ENCODE peak calls at places on chromosomes 2 and 18, in five cellular contexts. One of them, this sample, is unnamed.

GRCh38 chr2:224584768-224585204 is 377 bp downstream of the CUL3 start:
- DNase-seq in pancreas: peak; percentile 84
- DNase-seq in PC-9: peak; percentile 63
- DNase-seq in fibroblast of lung: peak; percentile 45
- DNase-seq in Peyer's patch: peak; percentile 59
- DNase-seq in this sample: peak; percentile 44

GRCh38 chr2:20231632-20232031 is 6.7 kb upstream of the SDC1 start:
- DNase-seq in pancreas: peak; percentile 50
- DNase-seq in PC-9: peak; percentile 96
- DNase-seq in fibroblast of lung: peak; percentile 72
- DNase-seq in Peyer's patch: no peak
- DNase-seq in this sample: no peak

GRCh38 chr18:74896390-74896991 is 298.8 kb downstream of the ZNF407 start:
- DNase-seq in pancreas: no peak
- DNase-seq in PC-9: peak; percentile 52
- DNase-seq in fibroblast of lung: no peak
- DNase-seq in Peyer's patch: no peak
- DNase-seq in this sample: no peak

GRCh38 chr18:5417342-5417741 is 121.8 kb upstream of the ZBTB14 start:
- DNase-seq in pancreas: no peak
- DNase-seq in PC-9: no peak
- DNase-seq in fibroblast of lung: peak; percentile 2
- DNase-seq in Peyer's patch: no peak
- DNase-seq in this sample: no peak

GRCh38 chr2:106956879-106957278 is 70.9 kb upstream of the ST6GAL2 start:
- DNase-seq in pancreas: no peak
- DNase-seq in PC-9: no peak
- DNase-seq in fibroblast of lung: peak; percentile 95
- DNase-seq in Peyer's patch: no peak
- DNase-seq in this sample: peak; percentile 94

GRCh38 chr2:182302174-182302573 is 124.7 kb downstream of the PDE1A start:
- DNase-seq in pancreas: no peak
- DNase-seq in PC-9: no peak
- DNase-seq in fibroblast of lung: peak; percentile 90
- DNase-seq in Peyer's patch: no peak
- DNase-seq in this sample: peak; percentile 78

GRCh38 chr2:172345951-172346555 is 81.3 kb upstream of the ITGA6 start:
- DNase-seq in pancreas: no peak
- DNase-seq in PC-9: no peak
- DNase-seq in fibroblast of lung: peak; percentile 26
- DNase-seq in Peyer's patch: no peak
- DNase-seq in this sample: no peak

GRCh38 chr2:138125306-138125900 is 161.1 kb downstream of the HNMT start:
- DNase-seq in pancreas: no peak
- DNase-seq in PC-9: no peak
- DNase-seq in fibroblast of lung: no peak
- DNase-seq in Peyer's patch: no peak
- DNase-seq in this sample: no peak

GRCh38 chr2:194301946-194302345 is 1355.1 kb upstream of the SLC39A10 start:
- DNase-seq in pancreas: no peak
- DNase-seq in PC-9: no peak
- DNase-seq in fibroblast of lung: no peak
- DNase-seq in Peyer's patch: no peak
- DNase-seq in this sample: no peak

GRCh38 chr2:101047075-101047766 is 45.1 kb downstream of the RPL31 start:
- DNase-seq in pancreas: no peak
- DNase-seq in PC-9: peak; percentile 70
- DNase-seq in fibroblast of lung: peak; percentile 48
- DNase-seq in Peyer's patch: no peak
- DNase-seq in this sample: no peak

GRCh38 chr2:128940378-128940777 is 621.7 kb upstream of the HS6ST1 start:
- DNase-seq in pancreas: no peak
- DNase-seq in PC-9: no peak
- DNase-seq in fibroblast of lung: no peak
- DNase-seq in Peyer's patch: no peak
- DNase-seq in this sample: no peak

GRCh38 chr2:215797676-215798075 is 215.7 kb downstream of the MREG start:
- DNase-seq in pancreas: no peak
- DNase-seq in PC-9: no peak
- DNase-seq in fibroblast of lung: peak; percentile 72
- DNase-seq in Peyer's patch: no peak
- DNase-seq in this sample: peak; percentile 56

GRCh38 chr18:80009661-80010550 is 21.5 kb upstream of the TXNL4A start:
- DNase-seq in pancreas: no peak
- DNase-seq in PC-9: peak; percentile 35
- DNase-seq in fibroblast of lung: peak; percentile 99
- DNase-seq in Peyer's patch: no peak
- DNase-seq in this sample: peak; percentile 90

GRCh38 chr18:22822024-22822423 is 111.1 kb upstream of the RBBP8 start:
- DNase-seq in pancreas: no peak
- DNase-seq in PC-9: peak; percentile 16
- DNase-seq in fibroblast of lung: peak; percentile 90
- DNase-seq in Peyer's patch: no peak
- DNase-seq in this sample: no peak

GRCh38 chr18:13120967-13121586 is 97.5 kb upstream of the LDLRAD4 start:
- DNase-seq in pancreas: no peak
- DNase-seq in PC-9: no peak
- DNase-seq in fibroblast of lung: peak; percentile 86
- DNase-seq in Peyer's patch: no peak
- DNase-seq in this sample: no peak

GRCh38 chr18:384897-385296 is 115.6 kb downstream of the COLEC12 start:
- DNase-seq in pancreas: no peak
- DNase-seq in PC-9: no peak
- DNase-seq in fibroblast of lung: no peak
- DNase-seq in Peyer's patch: no peak
- DNase-seq in this sample: no peak

GRCh38 chr2:47535991-47536390 is 133.0 kb downstream of the MSH2 start:
- DNase-seq in pancreas: no peak
- DNase-seq in PC-9: no peak
- DNase-seq in fibroblast of lung: peak; percentile 32
- DNase-seq in Peyer's patch: no peak
- DNase-seq in this sample: no peak

GRCh38 chr18:48675912-48676311 is 137.1 kb downstream of the CTIF start:
- DNase-seq in pancreas: no peak
- DNase-seq in PC-9: no peak
- DNase-seq in fibroblast of lung: no peak
- DNase-seq in Peyer's patch: no peak
- DNase-seq in this sample: no peak

GRCh38 chr18:34880882-34881852 is 160.0 kb upstream of the MAPRE2 start:
- DNase-seq in pancreas: no peak
- DNase-seq in PC-9: no peak
- DNase-seq in fibroblast of lung: peak; percentile 15
- DNase-seq in Peyer's patch: no peak
- DNase-seq in this sample: peak; percentile 41

GRCh38 chr2:197108758-197109157 is 182.3 kb upstream of the PGAP1 start:
- DNase-seq in pancreas: no peak
- DNase-seq in PC-9: no peak
- DNase-seq in fibroblast of lung: peak; percentile 87
- DNase-seq in Peyer's patch: no peak
- DNase-seq in this sample: peak; percentile 89

GRCh38 chr2:105814291-105814940 is 69.7 kb downstream of the NCK2 start:
- DNase-seq in pancreas: no peak
- DNase-seq in PC-9: no peak
- DNase-seq in fibroblast of lung: peak; percentile 42
- DNase-seq in Peyer's patch: no peak
- DNase-seq in this sample: no peak

DNA sequence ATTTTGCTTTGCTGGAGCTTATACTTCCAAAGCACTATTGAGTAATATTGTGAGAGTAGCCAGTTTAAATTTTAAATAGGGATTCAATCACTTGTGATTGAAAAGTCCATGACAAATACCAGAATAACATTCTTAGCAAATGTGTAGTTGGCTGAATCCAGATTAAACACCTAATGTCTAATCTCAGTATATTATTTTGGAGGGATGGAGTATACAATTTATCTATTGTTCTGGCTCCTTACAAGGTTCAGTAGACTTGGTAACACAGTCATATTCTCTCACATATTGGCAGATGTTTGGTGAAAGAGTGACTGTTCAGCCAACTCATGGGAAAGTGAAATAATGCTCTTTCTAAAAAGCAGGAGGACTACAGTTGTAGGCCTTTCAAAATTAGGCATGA is 2.2 kb downstream of the UGT1A9 start:
- DNase-seq in pancreas: no peak
- DNase-seq in PC-9: no peak
- DNase-seq in fibroblast of lung: no peak
- DNase-seq in Peyer's patch: no peak
- DNase-seq in this sample: no peak
- H3K4me3 ChIP-seq in pancreas: no peak overlapping the region
- H3K4me3 ChIP-seq in PC-9: no peak overlapping the region
- H3K4me3 ChIP-seq in fibroblast of lung: no peak overlapping the region
- H3K4me3 ChIP-seq in Peyer's patch: no peak overlapping the region
- H3K4me3 ChIP-seq in this sample: no peak overlapping the region

DNA sequence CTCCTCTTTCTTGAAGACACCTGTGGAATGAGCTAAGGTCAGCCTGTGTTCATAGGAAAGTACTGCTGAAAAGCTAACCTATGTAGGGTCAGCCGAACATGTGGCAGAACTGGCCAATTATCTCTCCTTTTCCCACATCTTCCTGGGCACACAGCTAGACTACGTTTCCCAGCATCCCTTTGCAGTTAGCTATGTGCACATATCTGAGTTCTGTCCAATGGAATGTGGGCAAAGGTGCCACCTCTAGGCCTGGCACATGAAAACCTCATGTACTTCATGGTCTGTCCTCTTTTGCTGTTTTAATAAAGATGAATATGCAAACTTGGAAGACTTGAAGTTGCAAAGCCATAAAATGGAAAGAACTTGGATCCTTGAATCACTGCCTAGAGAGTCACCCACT is 352.6 kb downstream of the TNS1 start:
- DNase-seq in pancreas: no peak
- DNase-seq in PC-9: no peak
- DNase-seq in fibroblast of lung: no peak
- DNase-seq in Peyer's patch: no peak
- DNase-seq in this sample: no peak
- TF ChIP-seq CTCF in pancreas: no peak
- TF ChIP-seq CTCF in PC-9: no peak
- TF ChIP-seq CTCF in fibroblast of lung: no peak
- TF ChIP-seq CTCF in Peyer's patch: no peak
- TF ChIP-seq CTCF in this sample: no peak

DNA sequence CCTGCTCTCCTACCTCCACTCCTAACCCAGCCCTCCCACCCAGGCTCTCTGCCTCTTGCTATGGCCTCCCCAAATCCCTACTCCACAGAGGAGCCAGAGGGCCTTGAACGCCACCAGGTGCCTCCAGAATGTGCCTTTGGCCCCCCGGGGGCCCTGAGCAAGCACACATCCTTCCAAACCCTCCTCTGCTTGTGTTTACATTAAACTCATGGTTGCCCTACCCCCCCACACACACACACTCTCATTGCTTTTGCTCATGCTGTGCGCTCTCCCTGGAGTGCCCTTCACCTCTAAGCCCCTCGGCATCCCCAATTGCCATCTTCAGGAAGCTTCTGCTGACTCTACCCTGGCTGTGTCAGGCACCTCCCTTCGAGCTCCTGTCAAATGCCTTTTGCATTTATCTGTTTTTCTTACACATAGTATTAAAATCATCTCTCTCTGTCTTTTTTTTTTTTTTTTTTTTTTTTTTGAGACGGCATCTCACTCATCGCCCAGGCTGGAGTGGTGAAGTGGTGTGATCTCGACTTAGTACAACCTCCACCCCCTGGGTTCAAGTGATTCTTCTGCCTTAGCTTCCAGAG is 16.3 kb upstream of the TET3 start:
- DNase-seq in pancreas: no peak
- DNase-seq in PC-9: no peak
- DNase-seq in fibroblast of lung: no peak
- DNase-seq in Peyer's patch: no peak
- DNase-seq in this sample: no peak
- H3K4me3 ChIP-seq in pancreas: no peak overlapping the region
- H3K4me3 ChIP-seq in PC-9: no peak overlapping the region
- H3K4me3 ChIP-seq in fibroblast of lung: no peak overlapping the region
- H3K4me3 ChIP-seq in Peyer's patch: no peak overlapping the region
- H3K4me3 ChIP-seq in this sample: no peak overlapping the region

GRCh38 chr2:231613655-231614558 is 21.2 kb downstream of the TEX44 start:
- DNase-seq in pancreas: peak; percentile 85
- DNase-seq in PC-9: peak; percentile 95
- DNase-seq in fibroblast of lung: peak; percentile 86
- DNase-seq in Peyer's patch: peak; percentile 86
- DNase-seq in this sample: peak; percentile 92
- TF ChIP-seq CTCF in pancreas: no peak
- TF ChIP-seq CTCF in PC-9: peak; percentile 29
- TF ChIP-seq CTCF in fibroblast of lung: no peak
- TF ChIP-seq CTCF in Peyer's patch: peak; percentile 17
- TF ChIP-seq CTCF in this sample: peak; percentile 18

GRCh38 chr2:239402666-239403065 is 1.8 kb upstream of the HDAC4 start:
- DNase-seq in pancreas: no peak
- DNase-seq in PC-9: no peak
- DNase-seq in fibroblast of lung: no peak
- DNase-seq in Peyer's patch: no peak
- DNase-seq in this sample: no peak
- H3K4me3 ChIP-seq in pancreas: no peak overlapping the region
- H3K4me3 ChIP-seq in PC-9: peak overlapping the region; percentile 99
- H3K4me3 ChIP-seq in fibroblast of lung: no peak overlapping the region
- H3K4me3 ChIP-seq in Peyer's patch: no peak overlapping the region
- H3K4me3 ChIP-seq in this sample: no peak overlapping the region

DNA sequence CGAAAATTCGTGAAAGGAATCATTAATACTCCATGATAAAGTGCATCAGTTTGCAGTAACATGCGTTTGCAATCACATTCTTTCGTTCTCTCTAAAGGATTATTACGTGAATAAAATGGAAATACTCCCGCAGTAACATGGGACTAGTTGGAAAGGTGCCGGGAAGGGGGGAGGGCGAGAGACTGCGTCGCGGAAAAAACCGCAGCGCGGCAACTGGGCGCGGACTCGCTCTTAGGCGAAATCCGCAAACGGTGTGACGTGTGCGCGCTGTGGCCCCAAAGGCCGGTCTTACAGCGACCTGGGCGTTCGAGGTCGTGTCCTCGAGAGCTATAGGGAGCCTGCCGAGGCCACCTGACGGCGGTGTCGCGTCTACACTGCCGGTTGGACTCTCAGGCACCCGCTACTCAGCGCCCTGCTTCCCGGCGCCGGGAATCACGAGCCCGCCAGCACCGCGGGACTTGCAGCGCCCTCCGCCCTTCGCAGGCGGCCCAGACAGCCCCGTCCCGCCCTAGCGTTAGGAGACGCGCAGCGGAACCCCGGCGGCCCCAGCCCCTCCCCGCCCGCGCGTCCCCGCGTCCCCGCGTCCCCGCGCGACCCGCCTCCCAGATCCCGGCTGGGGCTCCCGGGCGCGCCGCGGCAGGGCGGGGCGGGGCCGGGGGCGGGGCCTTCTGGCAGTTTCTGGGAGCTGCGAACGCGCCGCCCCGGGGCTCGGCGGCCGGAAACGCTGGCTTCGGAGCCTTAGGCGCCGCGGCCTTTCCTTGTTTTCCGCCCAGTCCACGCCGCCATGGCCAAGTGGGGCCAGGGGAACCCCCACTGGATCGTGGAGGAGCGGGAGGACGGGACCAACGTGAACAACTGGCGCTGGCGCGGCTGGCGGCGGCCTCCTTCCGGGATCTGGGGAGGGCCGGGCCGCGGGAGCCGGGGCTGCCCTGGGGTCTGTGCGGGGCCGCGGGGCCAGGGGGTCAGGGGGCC is 15.1 kb downstream of the C2orf74 start:
- DNase-seq in pancreas: peak; percentile 97
- DNase-seq in PC-9: peak; percentile 99
- DNase-seq in fibroblast of lung: peak; percentile 89
- DNase-seq in Peyer's patch: peak; percentile 89
- DNase-seq in this sample: peak; percentile 94
- TF ChIP-seq CTCF in pancreas: no peak
- TF ChIP-seq CTCF in PC-9: no peak
- TF ChIP-seq CTCF in fibroblast of lung: no peak
- TF ChIP-seq CTCF in Peyer's patch: no peak
- TF ChIP-seq CTCF in this sample: no peak